ENCODE peak calls at places on chromosomes 1 and 21, in five cellular contexts. B is DMS 273 treated with DMSO at 0.1 percent for 48 hours, E is NCI-H460, A is LNCaP clone FGC, N is HS-27A. M is an unnamed sample.

GRCh38 chr21:17679002-17679600 is 66.4 kb upstream of the BTG3 start:
- DNase-seq in B (peak; percentile 54), E (peak; percentile 51), A (peak; percentile 63), N (peak; percentile 31), M (no peak)

GRCh38 chr1:192788184-192788583 is 20.7 kb upstream of the RGS2 start:
- DNase-seq in B (no peak), E (peak; percentile 89), A (no peak), N (no peak), M (no peak)

GRCh38 chr1:178278135-178278534 is 184.2 kb downstream of the RASAL2 start:
- DNase-seq in B (no peak), E (no peak), A (no peak), N (no peak), M (no peak)

GRCh38 chr1:186950547-186950946 is 121.8 kb downstream of the PLA2G4A start:
- DNase-seq in B (no peak), E (peak; percentile 79), A (no peak), N (no peak), M (no peak)

GRCh38 chr1:7511381-7511780 is 259.7 kb upstream of the VAMP3 start:
- DNase-seq in B (no peak), E (no peak), A (no peak), N (no peak), M (no peak)

GRCh38 chr1:198699167-198700015 is 60.6 kb downstream of the PTPRC start:
- DNase-seq in B (no peak), E (peak; percentile 74), A (no peak), N (no peak), M (peak; percentile 6)

GRCh38 chr1:234613128-234613875 is 3.3 kb upstream of the IRF2BP2 start:
- DNase-seq in B (no peak), E (peak; percentile 58), A (no peak), N (no peak), M (no peak)

GRCh38 chr1:178966312-178966711 is 59.4 kb upstream of the FAM20B start:
- DNase-seq in B (no peak), E (no peak), A (no peak), N (no peak), M (no peak)

GRCh38 chr1:110607663-110608230 is 1.6 kb upstream of the KCNA2 start:
- DNase-seq in B (no peak), E (no peak), A (no peak), N (no peak), M (peak; percentile 19)

GRCh38 chr21:43345746-43346409 is 81.1 kb downstream of the SIK1 start:
- DNase-seq in B (no peak), E (no peak), A (no peak), N (no peak), M (no peak)

GRCh38 chr1:10710489-10710888 is 86.0 kb downstream of the CASZ1 start:
- DNase-seq in B (no peak), E (no peak), A (peak; percentile 56), N (no peak), M (no peak)

GRCh38 chr1:240517891-240518290 is 94.1 kb downstream of the GREM2 start:
- DNase-seq in B (no peak), E (no peak), A (no peak), N (no peak), M (no peak)

GRCh38 chr1:109500886-109501285 is 7.0 kb downstream of the CYB561D1 start:
- DNase-seq in B (no peak), E (no peak), A (no peak), N (no peak), M (no peak)

GRCh38 chr1:89527750-89528381 is 3.2 kb downstream of the LRRC8B start:
- DNase-seq in B (no peak), E (no peak), A (no peak), N (no peak), M (no peak)

GRCh38 chr1:85319488-85319887 is 43.1 kb upstream of the BCL10 start:
- DNase-seq in B (no peak), E (no peak), A (no peak), N (no peak), M (no peak)

GRCh38 chr1:110513511-110513910 is 5.5 kb downstream of the KCNA10 start:
- DNase-seq in B (no peak), E (no peak), A (no peak), N (no peak), M (no peak)

GRCh38 chr1:201753492-201753891 is 75.5 kb upstream of the IPO9 start:
- DNase-seq in B (no peak), E (no peak), A (no peak), N (no peak), M (no peak)

GRCh38 chr1:81073580-81073979 is 727.2 kb upstream of the ADGRL2 start:
- DNase-seq in B (no peak), E (no peak), A (no peak), N (no peak), M (no peak)

GRCh38 chr1:55640708-55641473 is 425.7 kb upstream of the USP24 start:
- DNase-seq in B (no peak), E (no peak), A (no peak), N (no peak), M (peak; percentile 56)

GRCh38 chr1:56806804-56807203 is 12.4 kb downstream of the FYB2 start:
- DNase-seq in B (no peak), E (no peak), A (no peak), N (no peak), M (no peak)

GRCh38 chr1:2258996-2259395 is 30.9 kb downstream of the SKI start:
- DNase-seq in B (no peak), E (no peak), A (no peak), N (no peak), M (no peak)

GRCh38 chr1:94275116-94275515 is 37.7 kb upstream of the ARHGAP29 start:
- DNase-seq in B (no peak), E (no peak), A (no peak), N (no peak), M (no peak)

GRCh38 chr1:14602131-14602530 is 3.6 kb downstream of the KAZN start:
- DNase-seq in B (no peak), E (no peak), A (no peak), N (no peak), M (peak; percentile 21)

GRCh38 chr1:78254517-78254916 is 208.8 kb downstream of the GIPC2 start:
- DNase-seq in B (no peak), E (no peak), A (peak; percentile 40), N (peak; percentile 74), M (no peak)

GRCh38 chr21:46622226-46622625 is 13.2 kb upstream of the PRMT2 start:
- DNase-seq in B (no peak), E (no peak), A (no peak), N (no peak), M (peak; percentile 93)

GRCh38 chr1:188350104-188350503 is 1521.4 kb downstream of the PLA2G4A start:
- DNase-seq in B (no peak), E (no peak), A (no peak), N (no peak), M (no peak)

GRCh38 chr21:16162953-16163352 is 433.2 kb downstream of the USP25 start:
- DNase-seq in B (no peak), E (no peak), A (no peak), N (no peak), M (no peak)

GRCh38 chr1:163737261-163737660 is 415.5 kb downstream of the NUF2 start:
- DNase-seq in B (no peak), E (no peak), A (no peak), N (no peak), M (no peak)

GRCh38 chr1:172321429-172321828 is 99.1 kb upstream of the C1orf105 start:
- DNase-seq in B (peak; percentile 81), E (peak; percentile 66), A (no peak), N (no peak), M (no peak)

GRCh38 chr1:219574484-219575087 is 38.3 kb downstream of the ZC3H11B start:
- DNase-seq in B (no peak), E (no peak), A (no peak), N (no peak), M (no peak)

GRCh38 chr1:43021547-43022474 is 63.1 kb upstream of the SLC2A1 start:
- DNase-seq in B (no peak), E (no peak), A (peak; percentile 33), N (no peak), M (no peak)

GRCh38 chr1:182274618-182275017 is 117.0 kb downstream of the GLUL start:
- DNase-seq in B (no peak), E (no peak), A (no peak), N (no peak), M (no peak)

GRCh38 chr1:207327994-207328393 is 6.5 kb downstream of the CD55 start:
- DNase-seq in B (no peak), E (no peak), A (no peak), N (no peak), M (no peak)

GRCh38 chr1:107623431-107623830 is 341.5 kb downstream of the VAV3 start:
- DNase-seq in B (no peak), E (no peak), A (no peak), N (no peak), M (no peak)

GRCh38 chr1:202565890-202566289 is 144.4 kb downstream of the SYT2 start:
- DNase-seq in B (no peak), E (no peak), A (no peak), N (no peak), M (no peak)

GRCh38 chr1:217327901-217328300 is 303.0 kb downstream of the GPATCH2 start:
- DNase-seq in B (no peak), E (no peak), A (no peak), N (no peak), M (no peak)

GRCh38 chr1:155307247-155307740 is 1.4 kb upstream of the FDPS start:
- DNase-seq in B (peak; percentile 43), E (no peak), A (no peak), N (no peak), M (no peak)